ENCODE peak calls at places on chromosomes 13 and 19, in ten cellular contexts. N is activated T-cell treated with anti-CD3 and anti-CD28 coated beads, Interleukin-2, amount 50 U/mL, for 72 hours; G is esophagus squamous epithelium; W is CD4-positive, CD25-positive, alpha-beta regulatory T cell; X is NCI-H1436 treated with DMSO at 0.1 percent for 48 hours; J is caudate nucleus; H is progenitor cell of endocrine pancreas; Z is memory B cell; E is NCI-H187; C is fibroblast of gingiva. T is an unnamed sample.

GRCh38 chr13:40640845-40641458 is 25.5 kb downstream of the FOXO1 start:
- DNase-seq in N (peak; percentile 27), G (no peak), W (peak; percentile 74), X (no peak), J (no peak), H (no peak), Z (no peak), E (no peak), C (no peak), T (no peak)

GRCh38 chr19:51161266-51161665 is 19.2 kb downstream of the SIGLEC7 start:
- DNase-seq in N (no peak), G (no peak), W (peak; percentile 14), X (no peak), J (no peak), H (no peak), Z (no peak), E (no peak), C (no peak), T (no peak)

GRCh38 chr13:80551650-80552497 is 210.9 kb upstream of the SPRY2 start:
- DNase-seq in N (no peak), G (no peak), W (no peak), X (no peak), J (no peak), H (no peak), Z (peak; percentile 9), E (no peak), C (no peak), T (peak; percentile 43)

GRCh38 chr19:27660428-27660827 is 1552.5 kb downstream of the UQCRFS1 start:
- DNase-seq in N (no peak), G (no peak), W (no peak), X (no peak), J (no peak), H (no peak), Z (no peak), E (no peak), C (no peak), T (no peak)

GRCh38 chr13:101626925-101627555 is 174.6 kb downstream of the ITGBL1 start:
- DNase-seq in N (peak; percentile 53), G (no peak), W (peak; percentile 76), X (no peak), J (no peak), H (no peak), Z (no peak), E (no peak), C (peak; percentile 10), T (peak; percentile 36)

GRCh38 chr13:52794589-52794988 is 53.9 kb downstream of the PCDH8 start:
- DNase-seq in N (no peak), G (no peak), W (no peak), X (no peak), J (no peak), H (no peak), Z (no peak), E (no peak), C (no peak), T (no peak)

GRCh38 chr19:5973376-5973775 is 4.6 kb downstream of the RANBP3 start:
- DNase-seq in N (no peak), G (no peak), W (no peak), X (no peak), J (no peak), H (no peak), Z (no peak), E (no peak), C (no peak), T (no peak)

GRCh38 chr19:40605201-40605971 is 4.2 kb downstream of the LTBP4 start:
- DNase-seq in N (peak; percentile 89), G (no peak), W (peak; percentile 97), X (no peak), J (no peak), H (no peak), Z (peak; percentile 75), E (peak; percentile 33), C (peak; percentile 74), T (peak; percentile 79)

GRCh38 chr19:57512845-57513244 is 13.1 kb downstream of the ZNF773 start:
- DNase-seq in N (peak; percentile 6), G (no peak), W (peak; percentile 10), X (no peak), J (no peak), H (no peak), Z (no peak), E (no peak), C (peak; percentile 16), T (no peak)

GRCh38 chr13:48775804-48776203 is 122.1 kb downstream of the CYSLTR2 start:
- DNase-seq in N (no peak), G (no peak), W (no peak), X (no peak), J (no peak), H (no peak), Z (no peak), E (no peak), C (peak; percentile 90), T (no peak)

GRCh38 chr19:46141421-46141820 is 6.6 kb upstream of the IGFL2 start:
- DNase-seq in N (no peak), G (no peak), W (no peak), X (no peak), J (no peak), H (no peak), Z (no peak), E (no peak), C (no peak), T (no peak)

GRCh38 chr19:49469828-49470614 is 4.0 kb upstream of the FLT3LG start:
- DNase-seq in N (peak; percentile 91), G (no peak), W (peak; percentile 91), X (no peak), J (no peak), H (no peak), Z (peak; percentile 82), E (no peak), C (no peak), T (peak; percentile 85)

GRCh38 chr13:29801737-29802305 is 48.6 kb downstream of the UBL3 start:
- DNase-seq in N (no peak), G (no peak), W (peak; percentile 8), X (no peak), J (no peak), H (no peak), Z (no peak), E (no peak), C (peak; percentile 13), T (no peak)

GRCh38 chr19:12723643-12724426 is at the start of gene TNPO2:
- DNase-seq in N (peak; percentile 78), G (no peak), W (peak; percentile 85), X (peak; percentile 1), J (peak; percentile 41), H (peak; percentile 33), Z (peak; percentile 42), E (peak; percentile 15), C (peak; percentile 42), T (peak; percentile 56)

GRCh38 chr19:15227261-15227660 is 5.0 kb downstream of the EPHX3 start:
- DNase-seq in N (no peak), G (no peak), W (no peak), X (no peak), J (no peak), H (no peak), Z (no peak), E (no peak), C (no peak), T (no peak)

GRCh38 chr19:50861025-50861424 is 6.3 kb downstream of the KLK3 start:
- DNase-seq in N (no peak), G (no peak), W (no peak), X (no peak), J (no peak), H (no peak), Z (no peak), E (no peak), C (no peak), T (no peak)

GRCh38 chr13:29758591-29759114 is 91.8 kb downstream of the UBL3 start:
- DNase-seq in N (peak; percentile 74), G (no peak), W (peak; percentile 65), X (no peak), J (no peak), H (no peak), Z (peak; percentile 51), E (no peak), C (no peak), T (peak; percentile 34)

GRCh38 chr19:43078311-43078710 is 4.2 kb downstream of the PSG2 start:
- DNase-seq in N (no peak), G (no peak), W (no peak), X (no peak), J (no peak), H (no peak), Z (no peak), E (no peak), C (no peak), T (no peak)

GRCh38 chr13:28981530-28981929 is 161.4 kb downstream of the MTUS2 start:
- DNase-seq in N (no peak), G (no peak), W (no peak), X (no peak), J (no peak), H (no peak), Z (no peak), E (no peak), C (no peak), T (no peak)

GRCh38 chr13:109610517-109610916 is 175.9 kb downstream of the IRS2 start:
- DNase-seq in N (peak; percentile 18), G (no peak), W (peak; percentile 37), X (no peak), J (no peak), H (no peak), Z (no peak), E (no peak), C (no peak), T (peak; percentile 5)

GRCh38 chr13:22964245-22964966 is 216.4 kb upstream of the SGCG start:
- DNase-seq in N (no peak), G (no peak), W (no peak), X (no peak), J (no peak), H (no peak), Z (no peak), E (no peak), C (no peak), T (no peak)

GRCh38 chr19:1691589-1692290 is 39.3 kb upstream of the TCF3 start:
- DNase-seq in N (no peak), G (no peak), W (no peak), X (no peak), J (no peak), H (no peak), Z (no peak), E (no peak), C (no peak), T (no peak)

GRCh38 chr13:105961438-105961837 is 574.0 kb downstream of the EFNB2 start:
- DNase-seq in N (no peak), G (no peak), W (no peak), X (no peak), J (no peak), H (no peak), Z (no peak), E (no peak), C (no peak), T (no peak)

GRCh38 chr13:30791354-30791921 is 56.1 kb downstream of the ALOX5AP start:
- DNase-seq in N (no peak), G (no peak), W (no peak), X (no peak), J (no peak), H (no peak), Z (no peak), E (no peak), C (peak; percentile 82), T (no peak)

GRCh38 chr13:23622991-23623390 is 52.8 kb downstream of the TNFRSF19 start:
- DNase-seq in N (no peak), G (no peak), W (peak; percentile 27), X (no peak), J (no peak), H (no peak), Z (no peak), E (no peak), C (no peak), T (no peak)

GRCh38 chr19:1283917-1284292 is 1.8 kb upstream of the EFNA2 start:
- DNase-seq in N (no peak), G (no peak), W (no peak), X (no peak), J (no peak), H (no peak), Z (no peak), E (no peak), C (no peak), T (no peak)

T was measured in naive B cell.